ENCODE peak calls at places on chromosomes 2 and 18, in five cellular contexts. Z is cardiac muscle cell, H is adrenal gland, V is uterus, C is astrocyte of the spinal cord. L is an unnamed sample.

GRCh38 chr2:192298664-192299063 is 103.9 kb upstream of the TMEFF2 start:
- DNase-seq in V (no peak), C (no peak), H (no peak), Z (peak), L (no peak)

GRCh38 chr18:23502516-23503037 is 734 bp upstream of the RMC1 start:
- DNase-seq in V (no peak), C (no peak), Z (no peak), H (no peak), L (no peak)

GRCh38 chr2:5594288-5594687 is 97.9 kb upstream of the SOX11 start:
- DNase-seq in Z (no peak), H (no peak), V (no peak), C (no peak), L (no peak)

GRCh38 chr2:176182671-176183070 is 5.8 kb upstream of the HOXD1 start:
- DNase-seq in C (no peak), V (no peak), Z (no peak), H (no peak), L (no peak)

GRCh38 chr2:240876035-240876474 is 7.4 kb downstream of the AGXT start:
- DNase-seq in H (no peak), Z (no peak), C (no peak), V (no peak), L (no peak)

GRCh38 chr18:78242796-78243195 is 736.8 kb upstream of the SALL3 start:
- DNase-seq in C (no peak), H (no peak), V (peak), Z (peak), L (no peak)

GRCh38 chr2:67018318-67018717 is 378.8 kb upstream of the ETAA1 start:
- DNase-seq in Z (no peak), V (no peak), C (no peak), H (no peak), L (no peak)

GRCh38 chr2:167825664-167826063 is 421.7 kb downstream of the STK39 start:
- DNase-seq in C (peak), H (no peak), V (no peak), Z (no peak), L (no peak)

GRCh38 chr18:48819276-48819675 is 131.5 kb downstream of the SMAD7 start:
- DNase-seq in C (no peak), V (peak), H (no peak), Z (no peak), L (no peak)

GRCh38 chr2:11945139-11946126 is 199.0 kb downstream of the LPIN1 start:
- DNase-seq in C (no peak), Z (no peak), V (no peak), H (no peak), L (no peak)

GRCh38 chr2:101736233-101736632 is 38.7 kb downstream of the MAP4K4 start:
- DNase-seq in C (no peak), V (no peak), H (no peak), Z (no peak), L (no peak)
- TF ChIP-seq CTCF in C (no peak), V (no peak), H (no peak), Z (no peak), L (no peak)

GRCh38 chr2:235018838-235019237 is 67.0 kb downstream of the SH3BP4 start:
- DNase-seq in C (no peak), V (no peak), H (no peak), Z (no peak), L (no peak)
- H3K4me3 ChIP-seq in C (no peak), V (no peak), H (no peak), Z (no peak), L (no peak)

DNA sequence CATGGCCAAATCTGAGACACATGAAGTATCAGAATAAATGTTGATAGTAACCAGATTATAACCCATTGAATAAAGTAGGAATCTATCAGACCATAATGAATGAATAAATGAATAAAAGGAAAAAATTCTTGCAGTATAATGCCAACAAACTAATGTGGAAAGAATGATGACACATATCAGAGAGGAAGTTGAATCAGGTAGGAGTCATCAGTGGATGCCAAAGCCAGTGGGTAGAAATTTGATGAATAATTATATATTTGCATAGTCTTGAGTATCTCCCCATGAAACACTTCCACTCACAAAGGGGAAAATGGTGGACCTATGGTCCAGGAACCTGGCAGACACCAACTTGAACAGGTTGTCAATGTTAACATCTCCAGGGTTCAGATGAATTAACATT is 68.6 kb downstream of the GALNT3 start:
- DNase-seq in C (peak), H (no peak), Z (peak), V (no peak), L (peak)
- TF ChIP-seq CTCF in C (no peak), H (no peak), Z (no peak), V (no peak), L (no peak)

GRCh38 chr2:177272765-177273164 is 8.2 kb upstream of the NFE2L2 start:
- DNase-seq in Z (no peak), C (no peak), V (no peak), H (no peak), L (no peak)
- H3K4me3 ChIP-seq in Z (no peak), C (no peak), V (no peak), H (no peak), L (no peak)

DNA sequence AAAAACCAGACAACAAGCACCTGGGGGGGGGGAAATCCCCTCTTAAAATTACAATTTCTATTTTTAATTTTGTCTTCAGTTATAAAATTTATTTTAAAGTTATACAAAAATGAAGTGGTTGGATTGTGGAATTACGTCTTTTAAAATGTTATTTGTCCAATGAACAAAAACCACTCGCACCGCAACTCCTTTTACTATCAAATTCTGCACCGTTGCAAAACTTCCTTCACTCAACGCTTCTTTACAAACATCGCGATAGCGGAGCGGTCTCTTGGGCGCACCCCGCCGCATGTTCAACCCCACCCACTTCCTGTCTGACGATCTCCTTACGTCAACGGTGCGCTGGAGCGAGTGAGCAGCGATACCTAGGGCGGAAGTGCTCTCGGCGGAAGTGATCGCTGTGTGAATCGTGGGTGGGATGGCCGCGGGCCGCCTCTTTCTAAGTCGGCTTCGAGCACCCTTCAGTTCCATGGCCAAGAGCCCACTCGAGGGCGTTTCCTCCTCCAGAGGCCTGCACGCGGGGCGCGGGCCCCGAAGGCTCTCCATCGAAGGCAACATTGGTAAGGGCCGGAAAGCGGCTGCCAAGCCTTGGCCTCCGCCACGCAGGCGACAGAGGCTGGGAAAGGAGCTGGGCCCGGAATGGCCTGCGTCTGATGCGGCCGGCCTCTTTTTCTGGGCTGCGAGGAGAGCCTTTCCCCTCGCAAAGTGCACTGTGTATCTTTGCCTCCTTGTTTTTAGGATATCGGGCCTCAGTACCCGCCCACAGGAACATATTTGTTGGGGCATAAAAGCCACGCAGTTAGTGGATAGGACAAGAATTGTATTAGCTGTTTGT is at the start of gene DGUOK:
- DNase-seq in Z (peak), C (peak), V (peak), H (peak), L (peak)
- TF ChIP-seq CTCF in Z (no peak), C (no peak), V (no peak), H (no peak), L (no peak)

GRCh38 chr2:197167608-197168287 is 142.8 kb downstream of the ANKRD44 start:
- DNase-seq in Z (no peak), H (peak), C (no peak), V (no peak), L (no peak)

GRCh38 chr2:197161738-197162137 is 148.8 kb downstream of the ANKRD44 start:
- DNase-seq in H (no peak), C (no peak), V (no peak), Z (no peak), L (no peak)

GRCh38 chr2:197159681-197160211 is 150.8 kb downstream of the ANKRD44 start:
- DNase-seq in H (peak), Z (peak), V (no peak), C (peak), L (peak)

GRCh38 chr2:197165020-197165419 is 145.6 kb downstream of the ANKRD44 start:
- DNase-seq in Z (no peak), H (no peak), V (no peak), C (no peak), L (peak)

GRCh38 chr2:197163755-197164753 is 146.5 kb downstream of the ANKRD44 start:
- DNase-seq in V (no peak), Z (peak), H (no peak), C (no peak), L (peak)
- H3K4me3 ChIP-seq in V (peak), Z (no peak), H (no peak), C (no peak), L (peak)

GRCh38 chr18:62659698-62660097 is 55.6 kb upstream of the PHLPP1 start:
- DNase-seq in H (no peak), V (no peak), C (no peak), Z (no peak), L (no peak)
- TF ChIP-seq CTCF in H (no peak), V (no peak), C (no peak), Z (no peak), L (no peak)

L was measured in choroid plexus epithelial cell.